ENCODE peak calls at places on chromosomes 3 and 15, in seven cellular contexts. M, L, O, S, B, R and H are unnamed samples. For H3K4me1, the result is how much of the 10 kb centered on the place peaks cover.

GRCh38 chr15:41853191-41853590 is 14.5 kb downstream of the PLA2G4B start:
- DNase-seq in L (no peak), B (no peak), R (no peak), O (no peak), S (no peak), M (no peak), H (no peak)

GRCh38 chr15:76987896-76988860 is 6.7 kb upstream of the PSTPIP1 start:
- DNase-seq in L (no peak), O (no peak), M (peak), S (peak), R (no peak), B (no peak), H (peak)

GRCh38 chr15:74635228-74635627 is 19.6 kb downstream of the CLK3 start:
- DNase-seq in O (peak), M (no peak), B (peak), S (no peak), R (peak), L (peak), H (peak)

GRCh38 chr15:36831125-36831914 is 251.9 kb downstream of the CDIN1 start:
- DNase-seq in S (no peak), O (peak), M (no peak), B (no peak), L (no peak), R (peak), H (no peak)

GRCh38 chr3:102084712-102085111 is 235.4 kb downstream of the NFKBIZ start:
- DNase-seq in M (no peak), R (no peak), L (no peak), O (no peak), S (no peak), B (no peak), H (no peak)

GRCh38 chr3:32551087-32551486 is 19.6 kb downstream of the DYNC1LI1 start:
- DNase-seq in L (no peak), B (no peak), S (no peak), M (no peak), R (no peak), O (no peak), H (no peak)

GRCh38 chr15:99103279-99103678 is 1.6 kb upstream of the SYNM start:
- DNase-seq in S (no peak), R (no peak), M (no peak), L (no peak), B (no peak), O (no peak), H (no peak)

GRCh38 chr15:49492151-49492550 is 69.1 kb downstream of the FGF7 start:
- DNase-seq in S (no peak), M (no peak), B (no peak), R (no peak), O (no peak), L (no peak), H (no peak)

GRCh38 chr3:7646851-7647250 is 785.9 kb downstream of the GRM7 start:
- DNase-seq in M (no peak), S (no peak), O (no peak), R (no peak), L (no peak), B (no peak), H (no peak)

GRCh38 chr15:81235781-81236507 is 39.3 kb downstream of the IL16 start:
- DNase-seq in L (no peak), R (peak), S (no peak), M (no peak), B (peak), O (peak), H (no peak)

GRCh38 chr3:61537366-61537765 is 24.0 kb upstream of the PTPRG start:
- DNase-seq in M (no peak), R (no peak), L (peak), O (no peak), S (no peak), B (no peak), H (no peak)

GRCh38 chr3:124620600-124621063 is 109.6 kb upstream of the UMPS start:
- DNase-seq in R (no peak), B (peak), M (no peak), O (no peak), L (no peak), S (no peak), H (no peak)

GRCh38 chr3:142445816-142446254 is 2.0 kb downstream of the XRN1 start:
- DNase-seq in L (no peak), O (peak), S (no peak), B (no peak), R (peak), M (no peak), H (no peak)

GRCh38 chr15:44101286-44101685 is 93.8 kb downstream of the FRMD5 start:
- DNase-seq in R (no peak), O (no peak), L (no peak), B (no peak), M (no peak), S (no peak), H (no peak)

GRCh38 chr3:58660998-58661397 is 5.6 kb downstream of the FAM3D start:
- DNase-seq in O (no peak), M (no peak), R (no peak), S (no peak), L (no peak), B (no peak), H (no peak)

GRCh38 chr15:101037090-101037830 is 118.1 kb downstream of the LRRK1 start:
- DNase-seq in L (no peak), S (no peak), M (peak), O (no peak), R (no peak), B (peak), H (peak)

GRCh38 chr15:62850318-62850717 is 192.2 kb upstream of the TPM1 start:
- DNase-seq in B (no peak), S (no peak), R (no peak), O (no peak), L (no peak), M (no peak), H (no peak)

GRCh38 chr15:62847900-62848489 is 194.6 kb upstream of the TPM1 start:
- DNase-seq in R (peak), L (peak), O (peak), S (no peak), M (peak), B (peak), H (no peak)

GRCh38 chr15:62846805-62847481 is 195.6 kb upstream of the TPM1 start:
- DNase-seq in S (no peak), O (no peak), R (no peak), L (no peak), B (no peak), M (peak), H (no peak)

GRCh38 chr15:62849316-62850129 is 193.0 kb upstream of the TPM1 start:
- DNase-seq in S (no peak), B (no peak), R (no peak), L (peak), M (no peak), O (no peak), H (no peak)

GRCh38 chr15:62848631-62849050 is 193.9 kb upstream of the TPM1 start:
- DNase-seq in R (peak), M (peak), O (no peak), S (no peak), B (no peak), L (no peak), H (no peak)
- TF ChIP-seq CTCF in R (peak), M (no peak), O (peak), S (no peak), B (no peak), L (no peak), H (no peak)

DNA sequence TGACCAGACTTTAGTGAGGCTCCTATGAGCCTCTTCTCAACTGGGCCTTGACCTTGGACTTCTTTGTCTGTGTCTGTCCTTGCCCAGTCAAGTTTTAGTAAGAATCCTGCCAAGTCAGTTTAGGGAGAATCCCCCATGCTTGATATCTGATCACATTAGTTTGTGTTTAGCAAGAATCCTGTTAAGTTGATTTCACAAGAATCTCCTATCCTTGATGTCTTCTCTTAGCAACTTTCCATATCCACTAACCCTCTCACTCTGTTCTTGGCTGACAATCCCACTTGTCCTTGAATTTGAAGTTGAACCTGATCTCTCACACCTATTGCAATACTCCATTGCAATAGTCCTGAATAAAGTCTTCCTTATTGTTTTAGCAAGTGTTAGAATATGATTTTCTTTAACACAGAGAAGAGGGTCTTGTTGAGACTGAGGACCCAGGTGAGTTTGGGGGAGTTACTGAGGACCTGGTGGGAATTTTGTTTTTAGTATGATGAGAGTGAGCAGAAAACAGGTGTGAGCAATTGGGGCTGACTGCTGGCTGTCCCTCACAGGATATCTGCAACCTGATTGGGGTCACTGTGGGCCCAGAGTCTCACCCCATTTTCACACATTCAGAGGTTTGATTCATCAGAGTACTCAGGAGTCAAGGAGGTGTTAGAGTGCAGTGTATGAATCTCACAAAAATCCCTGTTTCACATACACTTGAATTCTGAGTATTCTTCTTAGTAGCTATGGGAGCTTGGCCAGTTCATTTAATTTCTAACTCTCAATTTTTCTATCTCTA is 39.9 kb upstream of the TNFAIP8L3 start:
- DNase-seq in B (no peak), L (no peak), S (no peak), O (no peak), R (no peak), M (no peak), H (no peak)
- H3K4me1 ChIP-seq in B (under half), L (under half), S (under half), O (under half), R (under half), M (under half), H (under half)

GRCh38 chr3:14405120-14405885 is 2.9 kb downstream of the SLC6A6 start:
- DNase-seq in O (no peak), L (no peak), S (no peak), M (no peak), R (no peak), B (no peak), H (no peak)
- H3K4me3 ChIP-seq in O (no peak), L (peak), S (peak), M (no peak), R (no peak), B (peak), H (peak)

DNA sequence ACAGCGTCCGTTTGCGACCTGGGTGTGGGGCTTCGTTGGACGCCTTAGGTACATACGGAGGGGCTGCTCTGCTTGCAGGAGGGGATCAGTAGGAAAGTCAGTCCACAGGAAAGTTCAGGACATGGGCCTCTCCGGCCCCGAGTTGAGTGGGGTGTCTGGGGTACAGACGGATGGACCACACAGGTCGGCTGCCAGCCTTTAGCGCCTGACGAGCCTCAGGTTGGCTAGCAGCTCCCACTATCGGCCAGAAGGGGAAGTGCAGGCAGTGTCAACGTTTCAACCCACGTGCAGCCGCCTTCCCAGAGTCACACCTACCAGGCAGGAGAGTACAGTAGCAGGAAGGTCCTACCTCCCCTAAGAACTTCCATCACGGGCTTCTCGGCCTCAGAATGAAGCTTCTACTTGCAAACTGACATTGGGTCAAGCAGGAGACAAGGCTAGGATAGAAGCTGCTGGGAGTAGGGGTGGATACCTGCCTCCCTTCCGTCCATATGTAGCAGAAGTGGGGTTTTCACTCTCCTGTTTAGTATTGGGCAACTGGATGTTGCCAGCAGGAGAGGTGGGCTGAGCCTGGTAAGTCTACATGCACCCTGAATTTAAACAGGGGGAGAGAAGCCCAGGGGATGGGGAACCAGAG is 1.8 kb upstream of the SCN5A start:
- DNase-seq in R (peak), B (peak), M (peak), O (peak), L (peak), S (peak), H (peak)
- TF ChIP-seq CTCF in R (peak), B (peak), M (peak), O (peak), L (peak), S (peak), H (peak)

GRCh38 chr3:149906036-149906435 is 64.7 kb downstream of the PFN2 start:
- DNase-seq in S (no peak), L (no peak), O (no peak), M (no peak), R (no peak), B (no peak), H (no peak)

GRCh38 chr3:149908558-149908957 is 62.1 kb downstream of the PFN2 start:
- DNase-seq in L (no peak), S (no peak), R (no peak), O (no peak), B (no peak), M (no peak), H (no peak)

GRCh38 chr3:149909923-149910322 is 60.8 kb downstream of the PFN2 start:
- DNase-seq in R (no peak), L (no peak), M (no peak), S (no peak), B (no peak), O (no peak), H (no peak)
- H3K4me1 ChIP-seq in R (under half), L (under half), M (under half), S (under half), B (under half), O (under half), H (under half)

GRCh38 chr3:65953301-65953812 is 85.4 kb downstream of the MAGI1 start:
- DNase-seq in M (no peak), O (peak), S (no peak), L (peak), B (peak), R (peak), H (peak)
- H3K4me3 ChIP-seq in M (no peak), O (no peak), S (no peak), L (peak), B (no peak), R (peak), H (no peak)

GRCh38 chr3:48612270-48612669 is 2.8 kb upstream of the UQCRC1 start:
- DNase-seq in S (no peak), M (no peak), L (no peak), R (no peak), B (no peak), O (no peak), H (no peak)

GRCh38 chr3:48614044-48614443 is 4.6 kb upstream of the UQCRC1 start:
- DNase-seq in R (peak), B (no peak), L (no peak), S (no peak), O (peak), M (no peak), H (no peak)

GRCh38 chr3:48607519-48607918 is 1.9 kb downstream of the UQCRC1 start:
- DNase-seq in O (no peak), B (no peak), M (no peak), R (no peak), L (no peak), S (no peak), H (no peak)

GRCh38 chr3:48609088-48610005 is at the start of gene UQCRC1:
- DNase-seq in S (peak), B (peak), M (peak), L (peak), O (peak), R (peak), H (peak)
- TF ChIP-seq CTCF in S (peak), B (peak), M (peak), L (peak), O (peak), R (peak), H (peak)

DNA sequence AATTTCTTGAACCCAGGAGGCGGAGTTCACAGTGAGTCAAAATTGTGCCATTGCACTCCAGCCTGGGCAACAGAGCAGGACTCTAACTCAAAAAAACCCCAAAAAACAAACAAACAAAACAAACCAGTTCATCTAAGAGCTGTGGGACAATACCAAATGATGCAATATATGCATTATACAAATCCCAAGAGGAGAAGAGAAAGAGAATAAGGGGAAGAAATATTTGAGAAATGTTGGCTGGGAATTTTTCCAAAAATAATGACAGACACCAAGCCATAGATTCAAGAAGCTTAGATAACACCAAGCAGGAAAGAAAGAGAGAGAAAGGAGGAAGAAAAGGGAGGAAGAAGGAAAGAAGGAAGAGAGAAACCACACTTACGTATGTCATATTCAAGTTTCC is 82.6 kb downstream of the KLF13 start:
- DNase-seq in O (no peak), M (no peak), S (no peak), B (no peak), R (no peak), L (no peak), H (no peak)
- H3K4me1 ChIP-seq in O (under half), M (under half), S (under half), B (under half), R (under half), L (under half), H (under half)